ENCODE peak calls at places on chromosomes 16 and 17, in ten cellular contexts. Y is MM.1S, N is fibroblast of lung, K is bronchial epithelial cell, U is Panc1, F is heart right ventricle, B is glutamatergic neuron, W is Caco-2, Z is esophagus squamous epithelium, H is mucosa of descending colon. Q is an unnamed sample.

GRCh38 chr17:66826856-66827255 is 8.1 kb upstream of the CACNG5 start:
- DNase-seq in N (no peak), U (no peak), F (no peak), W (no peak), Y (no peak), H (no peak), B (no peak), Z (no peak), K (no peak), Q (no peak)

GRCh38 chr17:42704495-42705494 is 22.5 kb downstream of the CNTNAP1 start:
- DNase-seq in U (no peak), K (no peak), Y (peak; percentile 51), H (no peak), N (no peak), W (no peak), Z (no peak), B (no peak), F (no peak), Q (no peak)

GRCh38 chr16:23786964-23787571 is 32.2 kb downstream of the CHP2 start:
- DNase-seq in B (no peak), Z (no peak), N (no peak), F (no peak), H (no peak), K (no peak), U (no peak), Y (no peak), W (no peak), Q (no peak)

GRCh38 chr17:80774643-80775281 is 216.9 kb upstream of the CHMP6 start:
- DNase-seq in Y (no peak), U (no peak), N (no peak), W (no peak), B (no peak), H (no peak), F (no peak), Z (no peak), K (no peak), Q (no peak)

GRCh38 chr17:28700278-28700677 is 11.4 kb downstream of the PROCA1 start:
- DNase-seq in Y (no peak), K (no peak), H (no peak), U (no peak), W (no peak), B (no peak), N (no peak), F (no peak), Z (no peak), Q (no peak)

GRCh38 chr17:63995626-63996025 is 2.5 kb upstream of the PRR29 start:
- DNase-seq in K (no peak), Y (no peak), W (no peak), N (no peak), B (no peak), Z (no peak), F (no peak), U (no peak), H (no peak), Q (no peak)

GRCh38 chr16:84618428-84619102 is 687 bp upstream of the COTL1 start:
- DNase-seq in Z (no peak), N (peak; percentile 99), Y (no peak), B (peak; percentile 53), U (peak; percentile 82), H (no peak), W (peak; percentile 88), K (peak; percentile 97), F (no peak), Q (no peak)

GRCh38 chr17:48997103-48997826 is at the start of gene IGF2BP1:
- DNase-seq in B (peak; percentile 73), N (peak; percentile 68), Z (no peak), K (no peak), H (no peak), U (no peak), Y (no peak), F (no peak), W (peak; percentile 93), Q (peak; percentile 89)

GRCh38 chr16:50282010-50282538 is 15.7 kb downstream of the ADCY7 start:
- DNase-seq in U (no peak), B (no peak), Y (peak; percentile 88), W (no peak), Z (peak; percentile 46), K (no peak), N (peak; percentile 74), F (peak; percentile 72), H (peak; percentile 65), Q (no peak)

GRCh38 chr17:74176546-74177001 is 26.9 kb upstream of the RPL38 start:
- DNase-seq in H (peak; percentile 79), Y (peak; percentile 37), W (peak; percentile 78), Z (no peak), F (peak; percentile 44), K (peak; percentile 49), N (peak; percentile 43), U (no peak), B (peak; percentile 87), Q (no peak)

GRCh38 chr16:89052824-89053724 is 40.6 kb upstream of the ACSF3 start:
- DNase-seq in Y (no peak), U (no peak), K (no peak), F (peak; percentile 12), N (peak; percentile 52), W (peak; percentile 81), B (no peak), Z (no peak), H (peak; percentile 76), Q (no peak)

GRCh38 chr16:50507397-50507796 is 40.8 kb upstream of the NKD1 start:
- DNase-seq in Z (no peak), W (no peak), B (no peak), F (no peak), Y (no peak), N (no peak), H (no peak), U (no peak), K (no peak), Q (no peak)

GRCh38 chr17:35314415-35315216 is 58.8 kb downstream of the SLFN11 start:
- DNase-seq in F (peak; percentile 17), H (no peak), K (peak; percentile 10), U (no peak), N (no peak), B (peak; percentile 18), Z (no peak), W (no peak), Y (no peak), Q (no peak)

GRCh38 chr17:37299257-37299985 is 76.4 kb upstream of the C17orf78 start:
- DNase-seq in Z (no peak), F (no peak), B (no peak), N (peak; percentile 12), Y (no peak), W (no peak), H (no peak), U (no peak), K (peak; percentile 20), Q (no peak)

GRCh38 chr17:16419929-16420271 is 4.5 kb downstream of the TRPV2 start:
- DNase-seq in B (no peak), W (no peak), Y (no peak), F (no peak), Z (no peak), U (no peak), K (peak; percentile 53), H (peak; percentile 20), N (peak; percentile 90), Q (no peak)

GRCh38 chr17:16422416-16422815 is 7.0 kb downstream of the TRPV2 start:
- DNase-seq in K (no peak), Z (no peak), U (no peak), N (no peak), B (no peak), H (no peak), Y (no peak), W (no peak), F (no peak), Q (no peak)

GRCh38 chr17:16425698-16426659 is 10.6 kb downstream of the TRPV2 start:
- DNase-seq in Z (no peak), U (no peak), F (no peak), K (no peak), Y (no peak), N (no peak), H (no peak), B (no peak), W (no peak), Q (no peak)

GRCh38 chr17:16425202-16425601 is 9.8 kb downstream of the TRPV2 start:
- DNase-seq in H (no peak), W (no peak), Z (no peak), N (no peak), F (no peak), U (no peak), Y (no peak), B (no peak), K (no peak), Q (no peak)

GRCh38 chr17:16423226-16423872 is 8.0 kb downstream of the TRPV2 start:
- DNase-seq in H (no peak), B (no peak), N (no peak), K (no peak), Z (no peak), Y (no peak), U (no peak), W (no peak), F (no peak), Q (no peak)
- TF ChIP-seq CTCF in H (no peak), B (no peak), N (no peak), K (no peak), Z (no peak), Y (no peak), U (no peak), W (no peak), F (no peak), Q (no peak)

DNA sequence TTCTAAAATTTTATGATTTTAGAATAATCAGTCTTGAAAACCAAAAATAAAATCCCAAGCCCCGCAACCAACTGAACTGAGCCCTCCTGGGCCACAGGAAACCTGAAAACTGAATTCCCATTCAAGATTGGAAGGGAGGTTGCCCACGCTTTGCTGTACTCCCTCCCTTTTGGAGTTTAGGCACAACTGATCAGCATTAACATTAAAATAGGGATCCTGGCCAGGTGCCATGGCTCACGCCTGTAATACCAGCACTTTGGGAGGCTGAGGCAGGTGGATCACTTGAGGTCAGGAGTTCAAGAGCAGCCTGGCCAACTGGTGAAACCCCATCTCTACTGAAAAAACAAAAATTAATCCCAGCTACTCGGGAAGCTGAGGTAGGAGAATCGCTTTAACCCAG is 52.7 kb upstream of the NETO2 start:
- DNase-seq in H (no peak), K (no peak), Y (no peak), B (no peak), Z (no peak), U (no peak), W (no peak), F (no peak), N (no peak), Q (no peak)
- TF ChIP-seq CTCF in H (no peak), K (no peak), Y (no peak), B (no peak), Z (no peak), U (no peak), W (no peak), F (no peak), N (no peak), Q (no peak)

DNA sequence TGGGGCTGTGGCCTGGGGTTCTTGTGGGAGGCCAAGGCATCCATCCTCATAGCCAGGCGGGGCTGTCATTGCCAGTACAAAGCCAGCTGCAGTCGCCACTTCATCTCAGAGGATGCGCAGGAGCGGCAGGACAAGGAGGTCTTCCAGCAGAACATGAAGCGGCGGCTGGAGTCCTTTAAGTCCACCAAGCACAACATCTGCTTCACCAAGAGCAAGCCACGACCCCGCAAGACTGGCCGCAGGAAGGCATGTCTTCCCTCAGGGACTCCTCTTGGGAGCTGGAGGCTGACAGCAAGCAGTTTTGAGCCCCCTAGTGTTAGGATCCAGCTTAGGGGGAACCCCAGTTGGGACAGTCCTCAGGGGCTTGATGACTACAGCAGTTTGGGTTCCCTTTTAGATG is 15.1 kb upstream of the PLEKHG4 start:
- DNase-seq in B (no peak), Z (no peak), W (no peak), F (no peak), H (no peak), Y (no peak), K (no peak), U (no peak), N (no peak), Q (no peak)
- TF ChIP-seq CTCF in B (no peak), Z (no peak), W (peak; percentile 27), F (no peak), H (no peak), Y (no peak), K (no peak), U (no peak), N (no peak), Q (peak; percentile 35)

GRCh38 chr16:73093146-73094144 is 45.5 kb upstream of the ZFHX3 start:
- DNase-seq in N (peak; percentile 48), F (no peak), Y (no peak), B (no peak), H (no peak), U (no peak), Z (no peak), K (no peak), W (no peak), Q (no peak)
- TF ChIP-seq CTCF in N (no peak), F (no peak), Y (no peak), B (no peak), H (no peak), U (no peak), Z (no peak), K (no peak), W (no peak), Q (no peak)

Q was measured in type B pancreatic cell.